ENCODE peak calls at places on chromosomes 13 and 19, in five cellular contexts. U is hepatocyte, L is fibroblast of the aortic adventitia, C is left lung, I is mesothelial cell of epicardium. Y is an unnamed sample.

GRCh38 chr19:27867981-27868380 is 1345.0 kb downstream of the UQCRFS1 start:
- DNase-seq in U (no peak), L (no peak), C (no peak), I (no peak), Y (no peak)

GRCh38 chr13:31129419-31129818 is 32.3 kb downstream of the HSPH1 start:
- DNase-seq in U (no peak), L (no peak), C (no peak), I (no peak), Y (no peak)

GRCh38 chr13:109785141-109785891 is 1.1 kb downstream of the IRS2 start:
- DNase-seq in U (peak), L (peak), C (peak), I (peak), Y (peak)

GRCh38 chr19:30444686-30445232 is 72.6 kb downstream of the ZNF536 start:
- DNase-seq in U (no peak), L (no peak), C (no peak), I (no peak), Y (no peak)

GRCh38 chr13:34017231-34017630 is 199.3 kb downstream of the RFC3 start:
- DNase-seq in U (no peak), L (no peak), C (no peak), I (no peak), Y (no peak)

GRCh38 chr19:49335071-49335783 is at the start of gene CD37:
- DNase-seq in U (no peak), L (no peak), C (peak), I (no peak), Y (no peak)

GRCh38 chr19:39372047-39372802 is 18.7 kb downstream of the PAF1 start:
- DNase-seq in U (peak), L (peak), C (no peak), I (no peak), Y (no peak)

GRCh38 chr19:18453269-18454024 is 15.5 kb upstream of the ISYNA1 start:
- DNase-seq in U (no peak), L (no peak), C (no peak), I (no peak), Y (no peak)

GRCh38 chr19:38043649-38044144 is 136.7 kb downstream of the SIPA1L3 start:
- DNase-seq in U (no peak), L (no peak), C (no peak), I (no peak), Y (no peak)

GRCh38 chr19:41997851-41998229 is 3.8 kb upstream of the ATP1A3 start:
- DNase-seq in U (no peak), L (no peak), C (peak), I (no peak), Y (no peak)

Y was measured in NCI-H1930.